ENCODE peak calls at places on chromosomes 13 and 19, in nine cellular contexts. H, N, D, X, I, T, Y, L and F are unnamed samples.

GRCh38 chr19:29006057-29006735 is 206.8 kb downstream of the UQCRFS1 start:
- DNase-seq in D (no peak), I (no peak), L (no peak), T (no peak), X (peak), N (no peak), Y (no peak), H (no peak), F (no peak)

GRCh38 chr13:35388456-35388855 is 88.0 kb downstream of the MAB21L1 start:
- DNase-seq in T (no peak), Y (no peak), X (no peak), I (no peak), D (no peak), H (no peak), N (no peak), L (no peak), F (no peak)

GRCh38 chr13:112241288-112241687 is 134.9 kb upstream of the SPACA7 start:
- DNase-seq in T (no peak), H (no peak), D (no peak), X (no peak), L (no peak), N (no peak), I (no peak), Y (no peak), F (no peak)

GRCh38 chr19:51808333-51808986 is 13.5 kb downstream of the FPR3 start:
- DNase-seq in D (no peak), L (peak), I (no peak), H (no peak), Y (no peak), N (no peak), T (no peak), X (peak), F (no peak)

GRCh38 chr19:10283786-10284540 is 2.8 kb upstream of the ICAM4 start:
- DNase-seq in X (no peak), H (no peak), Y (no peak), N (no peak), I (no peak), L (no peak), D (no peak), T (no peak), F (no peak)

GRCh38 chr19:18593367-18594095 is 4.9 kb downstream of the REX1BD start:
- DNase-seq in X (no peak), D (no peak), L (no peak), Y (no peak), N (no peak), H (no peak), I (no peak), T (no peak), F (no peak)

GRCh38 chr13:99432637-99433542 is 68.4 kb upstream of the TM9SF2 start:
- DNase-seq in X (no peak), I (peak), D (peak), H (no peak), Y (peak), L (no peak), T (peak), N (peak), F (no peak)

GRCh38 chr13:46679369-46680180 is 117.4 kb downstream of the ESD start:
- DNase-seq in T (peak), I (peak), L (no peak), X (no peak), Y (peak), H (no peak), N (no peak), D (no peak), F (no peak)

GRCh38 chr19:10593820-10594637 is 6.9 kb upstream of the AP1M2 start:
- DNase-seq in H (no peak), T (no peak), I (no peak), L (no peak), N (no peak), D (peak), X (no peak), Y (no peak), F (no peak)

GRCh38 chr19:11332822-11333221 is 6.6 kb downstream of the RAB3D start:
- DNase-seq in L (no peak), N (no peak), H (no peak), D (no peak), Y (no peak), X (no peak), I (no peak), T (no peak), F (no peak)

GRCh38 chr13:106176103-106176502 is 359.4 kb downstream of the EFNB2 start:
- DNase-seq in Y (no peak), T (no peak), I (no peak), L (no peak), D (no peak), N (no peak), H (no peak), X (peak), F (no peak)

GRCh38 chr19:40596608-40597328 is 4.4 kb upstream of the LTBP4 start:
- DNase-seq in L (peak), X (no peak), N (peak), I (no peak), T (no peak), D (peak), Y (no peak), H (no peak), F (no peak)